ENCODE peak calls at places on chromosomes 3 and 15, in eight cellular contexts. One of them, this sample, is unnamed.

GRCh38 chr3:65971281-65972252 is 67.2 kb downstream of the MAGI1 start:
- DNase-seq in HCT116: no peak
- DNase-seq in tibial artery: no peak
- DNase-seq in stomach: no peak
- DNase-seq in heart left ventricle: no peak
- DNase-seq in endodermal cell: peak; percentile 76
- DNase-seq in uterus: no peak
- DNase-seq in left ventricle myocardium inferior: no peak
- DNase-seq in this sample: peak; percentile 29

GRCh38 chr3:184619348-184619747 is 57.8 kb downstream of the EPHB3 start:
- DNase-seq in heart left ventricle: no peak
- DNase-seq in endodermal cell: no peak
- DNase-seq in uterus: no peak
- DNase-seq in left ventricle myocardium inferior: no peak
- DNase-seq in tibial artery: no peak
- DNase-seq in HCT116: no peak
- DNase-seq in stomach: no peak
- DNase-seq in this sample: no peak

GRCh38 chr15:77021803-77022381 is 27.0 kb downstream of the PSTPIP1 start:
- DNase-seq in stomach: no peak
- DNase-seq in HCT116: no peak
- DNase-seq in heart left ventricle: peak; percentile 53
- DNase-seq in endodermal cell: peak; percentile 35
- DNase-seq in uterus: no peak
- DNase-seq in tibial artery: peak; percentile 72
- DNase-seq in left ventricle myocardium inferior: no peak
- DNase-seq in this sample: peak; percentile 33

GRCh38 chr15:52790166-52790708 is at the start of gene ONECUT1:
- DNase-seq in heart left ventricle: peak; percentile 24
- DNase-seq in left ventricle myocardium inferior: peak; percentile 42
- DNase-seq in HCT116: no peak
- DNase-seq in uterus: no peak
- DNase-seq in stomach: peak; percentile 51
- DNase-seq in endodermal cell: peak; percentile 91
- DNase-seq in tibial artery: no peak
- DNase-seq in this sample: no peak

GRCh38 chr3:55059027-55059629 is 131.3 kb upstream of the LRTM1 start:
- DNase-seq in endodermal cell: no peak
- DNase-seq in stomach: no peak
- DNase-seq in left ventricle myocardium inferior: no peak
- DNase-seq in heart left ventricle: no peak
- DNase-seq in uterus: no peak
- DNase-seq in tibial artery: no peak
- DNase-seq in HCT116: no peak
- DNase-seq in this sample: no peak

GRCh38 chr15:57019496-57020160 is 101.2 kb downstream of the TCF12 start:
- DNase-seq in tibial artery: no peak
- DNase-seq in uterus: no peak
- DNase-seq in HCT116: no peak
- DNase-seq in endodermal cell: no peak
- DNase-seq in heart left ventricle: no peak
- DNase-seq in stomach: no peak
- DNase-seq in left ventricle myocardium inferior: peak; percentile 27
- DNase-seq in this sample: peak; percentile 41

GRCh38 chr15:77327168-77327567 is 92.7 kb downstream of the PEAK1 start:
- DNase-seq in uterus: no peak
- DNase-seq in left ventricle myocardium inferior: no peak
- DNase-seq in heart left ventricle: no peak
- DNase-seq in stomach: no peak
- DNase-seq in tibial artery: no peak
- DNase-seq in endodermal cell: no peak
- DNase-seq in HCT116: no peak
- DNase-seq in this sample: no peak

GRCh38 chr3:192727032-192727847 is at the start of gene FGF12:
- DNase-seq in uterus: peak; percentile 38
- DNase-seq in left ventricle myocardium inferior: peak; percentile 88
- DNase-seq in HCT116: no peak
- DNase-seq in endodermal cell: peak; percentile 99
- DNase-seq in heart left ventricle: peak; percentile 82
- DNase-seq in stomach: peak; percentile 55
- DNase-seq in tibial artery: no peak
- DNase-seq in this sample: peak; percentile 4

GRCh38 chr15:75063889-75064288 is 40.5 kb downstream of the PPCDC start:
- DNase-seq in stomach: no peak
- DNase-seq in HCT116: no peak
- DNase-seq in endodermal cell: no peak
- DNase-seq in left ventricle myocardium inferior: no peak
- DNase-seq in uterus: no peak
- DNase-seq in heart left ventricle: no peak
- DNase-seq in tibial artery: no peak
- DNase-seq in this sample: no peak

GRCh38 chr3:179015551-179016020 is 56.0 kb downstream of the ZMAT3 start:
- DNase-seq in left ventricle myocardium inferior: no peak
- DNase-seq in heart left ventricle: peak; percentile 32
- DNase-seq in tibial artery: no peak
- DNase-seq in stomach: peak; percentile 28
- DNase-seq in uterus: peak; percentile 32
- DNase-seq in HCT116: peak; percentile 69
- DNase-seq in endodermal cell: peak; percentile 82
- DNase-seq in this sample: peak; percentile 86

GRCh38 chr15:93235926-93236781 is 147.1 kb upstream of the RGMA start:
- DNase-seq in uterus: no peak
- DNase-seq in endodermal cell: no peak
- DNase-seq in heart left ventricle: peak; percentile 48
- DNase-seq in HCT116: no peak
- DNase-seq in stomach: peak; percentile 34
- DNase-seq in left ventricle myocardium inferior: peak; percentile 32
- DNase-seq in tibial artery: peak; percentile 80
- DNase-seq in this sample: no peak
- H3K27ac ChIP-seq in uterus: no peak overlapping the region
- H3K27ac ChIP-seq in endodermal cell: no peak overlapping the region
- H3K27ac ChIP-seq in heart left ventricle: no peak overlapping the region
- H3K27ac ChIP-seq in HCT116: no peak overlapping the region
- H3K27ac ChIP-seq in stomach: peak overlapping the region; percentile 16
- H3K27ac ChIP-seq in left ventricle myocardium inferior: no peak overlapping the region
- H3K27ac ChIP-seq in tibial artery: no peak overlapping the region
- H3K27ac ChIP-seq in this sample: no peak overlapping the region

GRCh38 chr15:78942741-78943140 is 2.1 kb downstream of the CTSH start:
- DNase-seq in heart left ventricle: no peak
- DNase-seq in left ventricle myocardium inferior: no peak
- DNase-seq in stomach: no peak
- DNase-seq in endodermal cell: no peak
- DNase-seq in uterus: no peak
- DNase-seq in tibial artery: no peak
- DNase-seq in HCT116: no peak
- DNase-seq in this sample: no peak

GRCh38 chr15:78944202-78944625 is 632 bp downstream of the CTSH start:
- DNase-seq in heart left ventricle: no peak
- DNase-seq in endodermal cell: no peak
- DNase-seq in tibial artery: no peak
- DNase-seq in uterus: peak; percentile 23
- DNase-seq in stomach: peak; percentile 38
- DNase-seq in left ventricle myocardium inferior: no peak
- DNase-seq in HCT116: no peak
- DNase-seq in this sample: no peak

GRCh38 chr15:78946493-78946892 is 1.6 kb upstream of the CTSH start:
- DNase-seq in HCT116: no peak
- DNase-seq in endodermal cell: no peak
- DNase-seq in heart left ventricle: no peak
- DNase-seq in left ventricle myocardium inferior: no peak
- DNase-seq in uterus: no peak
- DNase-seq in stomach: no peak
- DNase-seq in tibial artery: no peak
- DNase-seq in this sample: no peak

GRCh38 chr15:78943692-78944091 is 1.2 kb downstream of the CTSH start:
- DNase-seq in heart left ventricle: no peak
- DNase-seq in stomach: no peak
- DNase-seq in endodermal cell: no peak
- DNase-seq in left ventricle myocardium inferior: no peak
- DNase-seq in uterus: no peak
- DNase-seq in tibial artery: no peak
- DNase-seq in HCT116: no peak
- DNase-seq in this sample: no peak

GRCh38 chr15:78944669-78945407 is at the start of gene CTSH:
- DNase-seq in uterus: peak; percentile 79
- DNase-seq in HCT116: no peak
- DNase-seq in heart left ventricle: peak; percentile 86
- DNase-seq in left ventricle myocardium inferior: peak; percentile 83
- DNase-seq in endodermal cell: peak; percentile 97
- DNase-seq in stomach: peak; percentile 95
- DNase-seq in tibial artery: peak; percentile 78
- DNase-seq in this sample: no peak
- TF ChIP-seq CTCF in uterus: no peak
- TF ChIP-seq CTCF in HCT116: no peak
- TF ChIP-seq CTCF in heart left ventricle: no peak
- TF ChIP-seq CTCF in left ventricle myocardium inferior: no peak
- TF ChIP-seq CTCF in endodermal cell: no peak
- TF ChIP-seq CTCF in stomach: no peak
- TF ChIP-seq CTCF in tibial artery: no peak
- TF ChIP-seq CTCF in this sample: no peak

DNA sequence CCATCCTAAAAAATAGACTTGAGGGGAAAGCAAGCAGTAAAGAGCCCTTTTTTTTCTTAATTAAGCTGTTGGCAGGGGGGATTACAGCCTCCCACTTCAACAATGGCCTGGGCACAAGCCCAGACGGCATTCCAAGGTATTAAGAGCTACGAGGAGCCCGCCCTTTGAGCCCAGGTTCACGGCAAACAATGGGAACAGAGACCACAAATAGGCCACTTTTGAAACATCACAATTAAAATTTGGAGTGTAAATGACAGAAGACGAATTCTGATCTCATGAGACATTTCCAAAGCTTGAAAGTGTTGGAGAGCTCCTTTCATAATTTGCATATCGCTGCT is 8.9 kb downstream of the CHSY1 start:
- DNase-seq in heart left ventricle: peak; percentile 38
- DNase-seq in stomach: no peak
- DNase-seq in uterus: no peak
- DNase-seq in HCT116: no peak
- DNase-seq in endodermal cell: peak; percentile 53
- DNase-seq in tibial artery: no peak
- DNase-seq in left ventricle myocardium inferior: no peak
- DNase-seq in this sample: no peak
- H3K4me3 ChIP-seq in heart left ventricle: no peak overlapping the region
- H3K4me3 ChIP-seq in stomach: no peak overlapping the region
- H3K4me3 ChIP-seq in uterus: no peak overlapping the region
- H3K4me3 ChIP-seq in HCT116: no peak overlapping the region
- H3K4me3 ChIP-seq in endodermal cell: no peak overlapping the region
- H3K4me3 ChIP-seq in tibial artery: no peak overlapping the region
- H3K4me3 ChIP-seq in left ventricle myocardium inferior: no peak overlapping the region
- H3K4me3 ChIP-seq in this sample: no peak overlapping the region

GRCh38 chr3:8539419-8539818 is 37.8 kb downstream of the LMCD1 start:
- DNase-seq in uterus: no peak
- DNase-seq in stomach: no peak
- DNase-seq in left ventricle myocardium inferior: no peak
- DNase-seq in HCT116: no peak
- DNase-seq in endodermal cell: no peak
- DNase-seq in heart left ventricle: no peak
- DNase-seq in tibial artery: no peak
- DNase-seq in this sample: peak; percentile 64
- H3K27ac ChIP-seq in uterus: no peak overlapping the region
- H3K27ac ChIP-seq in stomach: peak overlapping the region; percentile 5
- H3K27ac ChIP-seq in left ventricle myocardium inferior: peak overlapping the region; percentile 21
- H3K27ac ChIP-seq in HCT116: no peak overlapping the region
- H3K27ac ChIP-seq in endodermal cell: no peak overlapping the region
- H3K27ac ChIP-seq in heart left ventricle: no peak overlapping the region
- H3K27ac ChIP-seq in tibial artery: peak overlapping the region; percentile 32
- H3K27ac ChIP-seq in this sample: peak overlapping the region; percentile 76

GRCh38 chr15:42371125-42371524 is 11.8 kb downstream of the CAPN3 start:
- DNase-seq in heart left ventricle: no peak
- DNase-seq in uterus: no peak
- DNase-seq in stomach: no peak
- DNase-seq in tibial artery: no peak
- DNase-seq in left ventricle myocardium inferior: no peak
- DNase-seq in endodermal cell: no peak
- DNase-seq in HCT116: peak; percentile 4
- DNase-seq in this sample: peak; percentile 34
- TF ChIP-seq CTCF in heart left ventricle: no peak
- TF ChIP-seq CTCF in uterus: no peak
- TF ChIP-seq CTCF in stomach: no peak
- TF ChIP-seq CTCF in tibial artery: no peak
- TF ChIP-seq CTCF in left ventricle myocardium inferior: no peak
- TF ChIP-seq CTCF in endodermal cell: no peak
- TF ChIP-seq CTCF in HCT116: peak; percentile 12
- TF ChIP-seq CTCF in this sample: peak; percentile 41

GRCh38 chr15:71084264-71084663 is 31.0 kb upstream of the THSD4 start:
- DNase-seq in endodermal cell: no peak
- DNase-seq in tibial artery: no peak
- DNase-seq in stomach: no peak
- DNase-seq in HCT116: no peak
- DNase-seq in uterus: no peak
- DNase-seq in left ventricle myocardium inferior: no peak
- DNase-seq in heart left ventricle: no peak
- DNase-seq in this sample: no peak

GRCh38 chr15:71082803-71083202 is 32.5 kb upstream of the THSD4 start:
- DNase-seq in uterus: peak; percentile 72
- DNase-seq in HCT116: no peak
- DNase-seq in tibial artery: peak; percentile 76
- DNase-seq in heart left ventricle: peak; percentile 42
- DNase-seq in stomach: no peak
- DNase-seq in left ventricle myocardium inferior: peak; percentile 34
- DNase-seq in endodermal cell: no peak
- DNase-seq in this sample: no peak

GRCh38 chr15:71080705-71081104 is 34.6 kb upstream of the THSD4 start:
- DNase-seq in tibial artery: no peak
- DNase-seq in heart left ventricle: no peak
- DNase-seq in left ventricle myocardium inferior: no peak
- DNase-seq in stomach: no peak
- DNase-seq in uterus: no peak
- DNase-seq in HCT116: no peak
- DNase-seq in endodermal cell: no peak
- DNase-seq in this sample: peak; percentile 97

GRCh38 chr15:71085809-71086208 is 29.5 kb upstream of the THSD4 start:
- DNase-seq in HCT116: no peak
- DNase-seq in heart left ventricle: no peak
- DNase-seq in tibial artery: no peak
- DNase-seq in stomach: no peak
- DNase-seq in uterus: no peak
- DNase-seq in endodermal cell: peak; percentile 64
- DNase-seq in left ventricle myocardium inferior: no peak
- DNase-seq in this sample: no peak

GRCh38 chr15:71083349-71083748 is 31.9 kb upstream of the THSD4 start:
- DNase-seq in left ventricle myocardium inferior: peak; percentile 36
- DNase-seq in uterus: peak; percentile 57
- DNase-seq in endodermal cell: no peak
- DNase-seq in heart left ventricle: peak; percentile 44
- DNase-seq in tibial artery: peak; percentile 88
- DNase-seq in stomach: no peak
- DNase-seq in HCT116: no peak
- DNase-seq in this sample: peak; percentile 91
- H3K4me3 ChIP-seq in left ventricle myocardium inferior: no peak overlapping the region
- H3K4me3 ChIP-seq in uterus: no peak overlapping the region
- H3K4me3 ChIP-seq in endodermal cell: no peak overlapping the region
- H3K4me3 ChIP-seq in heart left ventricle: no peak overlapping the region
- H3K4me3 ChIP-seq in tibial artery: peak overlapping the region; percentile 25
- H3K4me3 ChIP-seq in stomach: no peak overlapping the region
- H3K4me3 ChIP-seq in HCT116: no peak overlapping the region
- H3K4me3 ChIP-seq in this sample: no peak overlapping the region